ENCODE peak calls at places on chromosomes 3 and 15, in six cellular contexts. S, N, R, P, Y and Q are unnamed samples. For H3K4me1, the result is how much of the 10 kb centered on the place peaks cover.

GRCh38 chr3:126668450-126669401 is 13.8 kb upstream of the TXNRD3 start:
- DNase-seq in S (no peak), N (no peak), R (peak), P (no peak), Y (no peak), Q (no peak)

GRCh38 chr15:39431371-39431770 is 149.5 kb upstream of the THBS1 start:
- DNase-seq in S (peak), N (no peak), R (no peak), P (no peak), Y (no peak), Q (no peak)

GRCh38 chr3:195154793-195155535 is 116.0 kb downstream of the XXYLT1 start:
- DNase-seq in S (peak), N (no peak), R (no peak), P (peak), Y (peak), Q (peak)

GRCh38 chr15:62301993-62302665 is 137.0 kb upstream of the C2CD4B start:
- DNase-seq in S (peak), N (no peak), R (no peak), P (peak), Y (no peak), Q (no peak)

GRCh38 chr15:67100808-67101581 is 35.6 kb downstream of the SMAD3 start:
- DNase-seq in S (no peak), N (no peak), R (no peak), P (no peak), Y (no peak), Q (no peak)

GRCh38 chr15:68576253-68577236 is 2.2 kb upstream of the CORO2B start:
- DNase-seq in S (no peak), N (no peak), R (no peak), P (no peak), Y (no peak), Q (no peak)

GRCh38 chr15:66067687-66068086 is 185.9 kb downstream of the MEGF11 start:
- DNase-seq in S (no peak), N (no peak), R (no peak), P (no peak), Y (no peak), Q (no peak)

GRCh38 chr3:153103406-153103945 is 58.5 kb upstream of the RAP2B start:
- DNase-seq in S (no peak), N (no peak), R (no peak), P (no peak), Y (no peak), Q (no peak)

GRCh38 chr3:123773681-123774431 is 110.3 kb downstream of the MYLK start:
- DNase-seq in S (peak), N (no peak), R (peak), P (no peak), Y (no peak), Q (no peak)

GRCh38 chr15:84798436-84798946 is 18.7 kb upstream of the ALPK3 start:
- DNase-seq in S (no peak), N (no peak), R (no peak), P (no peak), Y (no peak), Q (no peak)

GRCh38 chr3:179179256-179179655 is 31.1 kb downstream of the PIK3CA start:
- DNase-seq in S (no peak), N (no peak), R (no peak), P (no peak), Y (no peak), Q (no peak)

GRCh38 chr3:122977645-122978466 is 49.7 kb downstream of the SEMA5B start:
- DNase-seq in S (peak), N (no peak), R (no peak), P (peak), Y (no peak), Q (no peak)

GRCh38 chr15:38558714-38559059 is 5.9 kb downstream of the RASGRP1 start:
- DNase-seq in S (peak), N (no peak), R (no peak), P (no peak), Y (no peak), Q (no peak)

GRCh38 chr15:83483612-83484011 is 36.5 kb downstream of the SH3GL3 start:
- DNase-seq in S (no peak), N (no peak), R (no peak), P (no peak), Y (no peak), Q (no peak)

GRCh38 chr15:81828135-81828534 is 217.7 kb downstream of the MEX3B start:
- DNase-seq in S (no peak), N (no peak), R (no peak), P (no peak), Y (no peak), Q (no peak)

GRCh38 chr15:81829918-81830317 is 215.9 kb downstream of the MEX3B start:
- DNase-seq in S (no peak), N (no peak), R (no peak), P (no peak), Y (no peak), Q (no peak)

GRCh38 chr15:81835731-81836130 is 210.1 kb downstream of the MEX3B start:
- DNase-seq in S (no peak), N (no peak), R (no peak), P (no peak), Y (no peak), Q (no peak)

GRCh38 chr15:81825136-81825535 is 220.7 kb downstream of the MEX3B start:
- DNase-seq in S (no peak), N (no peak), R (no peak), P (no peak), Y (no peak), Q (no peak)

DNA sequence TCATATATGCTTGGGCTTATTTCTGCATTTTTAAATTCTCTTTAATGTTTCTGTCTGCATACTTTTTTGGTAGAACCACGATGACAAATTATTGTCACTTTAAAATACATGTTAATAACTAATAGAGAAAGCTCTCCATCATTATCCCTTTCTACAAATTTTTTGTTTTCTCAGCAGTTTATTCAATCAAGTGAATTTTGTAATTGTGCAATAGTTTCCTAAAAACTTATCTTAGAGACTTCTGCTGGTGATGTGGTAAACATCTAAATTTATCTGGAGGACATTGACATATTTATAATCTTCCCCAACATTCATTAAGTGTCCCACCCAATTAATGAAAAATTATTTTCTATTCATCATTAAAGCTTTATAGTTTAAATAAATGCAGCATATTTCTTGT is 215.3 kb downstream of the MEX3B start:
- DNase-seq in S (no peak), N (no peak), R (no peak), P (no peak), Y (no peak), Q (no peak)
- H3K4me1 ChIP-seq in S (under half), N (under half), R (under half), P (under half), Y (under half), Q (under half)

DNA sequence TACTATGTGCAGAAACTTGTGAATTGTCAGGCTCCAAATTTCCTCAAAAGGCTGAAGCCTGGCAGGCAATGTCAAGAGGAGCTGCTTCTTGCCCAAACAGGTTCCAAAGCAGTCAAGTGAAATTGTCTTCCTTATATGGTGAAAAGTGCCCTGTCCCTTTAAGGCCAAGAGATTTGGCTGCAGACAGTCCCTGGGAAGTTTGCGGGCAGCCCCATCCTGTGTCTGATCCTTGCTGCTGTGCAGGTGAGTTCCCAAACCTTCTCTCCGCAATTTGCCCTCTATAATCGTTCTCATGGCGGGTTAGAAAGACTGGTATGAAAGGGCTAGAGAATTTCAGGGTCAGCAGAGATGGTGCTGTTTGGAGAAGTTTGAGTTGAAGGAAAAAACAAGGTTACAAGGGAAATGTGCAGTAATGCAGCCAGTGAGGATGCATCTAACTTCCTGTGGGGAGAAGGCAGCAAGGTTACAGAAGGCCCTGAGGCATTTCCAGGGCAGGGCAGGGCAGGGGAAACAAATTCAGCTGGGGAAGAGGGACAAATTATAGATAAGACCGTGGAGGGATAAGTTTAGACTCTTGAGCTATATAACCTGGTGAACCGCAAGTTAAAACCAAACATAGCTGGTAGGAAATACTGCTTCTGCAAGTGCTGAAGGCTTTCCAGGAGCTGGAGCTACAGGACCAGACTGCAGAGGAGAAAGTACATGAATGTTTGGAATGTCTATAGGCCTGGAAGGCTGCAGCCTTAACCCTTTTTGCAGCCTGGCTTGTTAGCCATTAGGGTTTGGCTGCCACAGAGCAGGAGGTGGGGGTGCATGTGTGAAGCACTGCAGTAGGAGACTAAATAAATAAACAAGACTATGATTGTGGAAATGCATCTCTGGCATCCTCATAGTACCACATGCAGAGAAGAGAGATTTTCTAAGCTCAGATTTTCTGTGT is 256.2 kb upstream of the IL12A start:
- DNase-seq in S (peak), N (peak), R (no peak), P (no peak), Y (no peak), Q (no peak)
- H3K4me3 ChIP-seq in S (peak), N (peak), R (no peak), P (no peak), Y (peak), Q (no peak)

GRCh38 chr15:45638641-45639040 is 3.8 kb downstream of the SQOR start:
- DNase-seq in S (no peak), N (no peak), R (no peak), P (no peak), Y (no peak), Q (no peak)

GRCh38 chr15:45635191-45635638 is 386 bp downstream of the SQOR start:
- DNase-seq in S (no peak), N (peak), R (peak), P (peak), Y (peak), Q (peak)

GRCh38 chr15:45635763-45636292 is 999 bp downstream of the SQOR start:
- DNase-seq in S (no peak), N (no peak), R (no peak), P (no peak), Y (no peak), Q (no peak)

GRCh38 chr15:45634442-45635190 is at the start of gene SQOR:
- DNase-seq in S (peak), N (peak), R (peak), P (peak), Y (peak), Q (peak)

GRCh38 chr15:45637552-45638033 is 2.8 kb downstream of the SQOR start:
- DNase-seq in S (peak), N (peak), R (no peak), P (peak), Y (peak), Q (peak)
- TF ChIP-seq POLR2A in S (no peak), N (no peak), R (no peak), P (no peak), Y (no peak), Q (no peak)

DNA sequence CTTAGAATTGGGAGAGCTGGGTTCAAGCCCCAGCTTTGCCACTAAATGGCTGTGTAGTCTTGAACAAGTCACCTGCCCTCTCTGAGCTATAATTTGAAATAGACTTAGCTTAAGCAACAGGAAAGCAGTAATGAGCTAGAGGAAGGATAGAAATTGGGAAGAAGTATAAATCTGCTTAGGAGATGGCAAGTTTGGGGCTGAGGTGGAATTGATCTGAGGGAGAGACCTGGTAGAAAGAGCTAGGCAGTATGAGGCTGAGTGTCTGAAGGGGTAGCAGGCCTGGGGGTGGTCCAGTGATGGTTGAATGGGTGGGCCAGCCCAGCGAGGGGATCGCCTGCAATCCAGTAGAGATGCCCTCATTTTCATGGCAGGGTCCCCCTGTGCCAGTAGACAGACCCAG is 22.9 kb downstream of the LPP start:
- DNase-seq in S (no peak), N (no peak), R (no peak), P (no peak), Y (no peak), Q (no peak)
- H3K4me1 ChIP-seq in S (under half), N (under half), R (under half), P (under half), Y (half or more), Q (under half)

GRCh38 chr15:64845826-64846225 is 4.1 kb downstream of the PLEKHO2 start:
- DNase-seq in S (no peak), N (no peak), R (no peak), P (no peak), Y (no peak), Q (no peak)

GRCh38 chr15:64844576-64845140 is 2.9 kb downstream of the PLEKHO2 start:
- DNase-seq in S (no peak), N (no peak), R (no peak), P (no peak), Y (no peak), Q (no peak)

GRCh38 chr15:64843996-64844395 is 2.3 kb downstream of the PLEKHO2 start:
- DNase-seq in S (no peak), N (no peak), R (no peak), P (no peak), Y (no peak), Q (no peak)

GRCh38 chr15:64846246-64846645 is 4.5 kb downstream of the PLEKHO2 start:
- DNase-seq in S (no peak), N (no peak), R (no peak), P (no peak), Y (no peak), Q (no peak)

DNA sequence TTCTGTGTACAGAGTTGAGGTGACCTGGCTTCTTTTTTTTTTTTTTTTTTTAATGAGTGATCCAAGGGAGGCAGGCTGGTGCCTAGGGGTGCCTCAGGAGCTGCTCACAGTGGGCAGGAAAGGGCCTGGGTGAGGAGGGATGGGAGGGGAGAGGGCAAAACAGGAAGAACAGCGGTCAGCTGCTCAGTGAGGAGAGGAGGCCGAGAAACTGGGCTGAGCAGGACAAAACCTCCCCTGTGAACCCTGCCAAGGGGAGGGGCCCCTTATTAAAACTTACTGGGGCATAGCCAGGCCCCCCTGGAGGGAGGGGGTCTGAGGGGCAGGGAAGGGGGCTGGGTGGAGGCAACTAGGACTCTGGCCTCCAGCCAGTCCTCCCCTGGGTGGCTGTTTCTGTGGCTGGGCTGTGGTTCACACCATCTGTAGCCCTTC is 3.5 kb downstream of the PLEKHO2 start:
- DNase-seq in S (no peak), N (no peak), R (no peak), P (no peak), Y (peak), Q (peak)
- H3K4me3 ChIP-seq in S (peak), N (no peak), R (peak), P (no peak), Y (no peak), Q (no peak)

DNA sequence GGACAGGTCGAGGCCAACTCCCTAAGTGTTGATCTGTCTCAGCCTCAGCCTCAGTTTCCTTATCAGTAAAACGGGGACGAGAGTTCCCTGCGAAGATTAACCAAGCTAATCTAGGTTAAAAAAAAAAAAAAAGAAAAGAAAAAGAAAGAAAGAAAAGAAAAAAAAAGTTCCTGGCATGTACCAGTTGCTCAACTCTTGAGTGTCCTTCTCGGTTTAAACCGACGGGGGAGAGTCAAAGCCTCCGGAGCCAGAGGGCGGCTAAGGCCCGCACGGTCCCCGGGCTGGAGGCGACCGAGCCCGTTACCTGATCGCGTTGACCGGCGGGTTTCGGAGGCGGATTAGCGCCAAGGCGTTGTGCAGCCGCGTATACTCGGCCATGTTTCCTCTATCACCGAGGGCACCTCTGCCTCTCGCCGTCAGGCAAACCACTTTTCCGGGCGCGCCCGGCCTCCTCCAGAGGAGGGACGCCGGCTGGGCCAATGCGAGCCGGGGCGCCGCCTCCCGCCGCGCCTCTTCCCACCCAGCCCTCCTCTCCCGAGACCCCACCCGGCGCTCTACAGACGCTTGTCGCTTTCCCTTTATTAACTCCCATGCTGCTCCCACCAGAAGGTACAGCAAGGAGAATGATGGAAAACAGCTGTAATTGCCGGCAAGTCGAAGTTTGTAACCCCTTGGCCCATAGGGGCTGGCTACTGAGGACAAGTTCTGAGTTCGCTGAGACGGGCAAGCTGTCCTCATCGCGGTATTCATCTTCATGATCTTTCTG is at the start of gene EHHADH:
- DNase-seq in S (peak), N (peak), R (peak), P (peak), Y (peak), Q (peak)
- TF ChIP-seq POLR2A in S (peak), N (peak), R (no peak), P (peak), Y (peak), Q (no peak)